ENCODE peak calls at places on chromosomes 4 and X, in eight cellular contexts. X, C, Z, T, Y, I, N and F are unnamed samples. For H3K4me1, the result is how much of the 10 kb centered on the place peaks cover.

GRCh38 chr4:47719576-47719975 is 118.3 kb downstream of the CORIN start:
- DNase-seq in X (no peak), C (no peak), Z (no peak), T (no peak), Y (no peak), I (no peak), N (no peak), F (no peak)

GRCh38 chr4:150004481-150004880 is 73.8 kb upstream of the DCLK2 start:
- DNase-seq in X (no peak), C (no peak), Z (no peak), T (no peak), Y (no peak), I (no peak), N (no peak), F (no peak)

GRCh38 chr4:129240816-129241215 is 144.9 kb downstream of the C4orf33 start:
- DNase-seq in X (peak), C (no peak), Z (no peak), T (no peak), Y (no peak), I (no peak), N (peak), F (no peak)

GRCh38 chr4:181418491-181418890 is 824.7 kb upstream of the TENM3 start:
- DNase-seq in X (no peak), C (no peak), Z (no peak), T (no peak), Y (no peak), I (no peak), N (no peak), F (no peak)

GRCh38 chr4:156906325-156906724 is 65.3 kb downstream of the PDGFC start:
- DNase-seq in X (no peak), C (no peak), Z (no peak), T (no peak), Y (no peak), I (no peak), N (no peak), F (no peak)

GRCh38 chrX:40243699-40244098 is 145.9 kb upstream of the BCOR start:
- DNase-seq in X (no peak), C (no peak), Z (no peak), T (no peak), Y (no peak), I (no peak), N (no peak), F (no peak)

GRCh38 chr4:1502976-1503375 is 96.7 kb upstream of the NKX1-1 start:
- DNase-seq in X (no peak), C (peak), Z (no peak), T (no peak), Y (no peak), I (no peak), N (no peak), F (no peak)

GRCh38 chrX:115690554-115691216 is 129.7 kb downstream of the PLS3 start:
- DNase-seq in X (peak), C (peak), Z (peak), T (peak), Y (peak), I (peak), N (peak), F (no peak)

GRCh38 chr4:57405359-57405758 is 295.2 kb upstream of the IGFBP7 start:
- DNase-seq in X (no peak), C (no peak), Z (no peak), T (no peak), Y (no peak), I (no peak), N (no peak), F (no peak)

GRCh38 chr4:78638324-78639172 is 87.0 kb downstream of the ANXA3 start:
- DNase-seq in X (no peak), C (no peak), Z (no peak), T (no peak), Y (no peak), I (no peak), N (no peak), F (no peak)

GRCh38 chr4:165874799-165875371 is 1.8 kb downstream of the TLL1 start:
- DNase-seq in X (no peak), C (peak), Z (peak), T (no peak), Y (no peak), I (peak), N (peak), F (no peak)

GRCh38 chr4:23855912-23856605 is 33.8 kb downstream of the PPARGC1A start:
- DNase-seq in X (no peak), C (no peak), Z (no peak), T (no peak), Y (no peak), I (no peak), N (no peak), F (no peak)

GRCh38 chr4:186939766-186940165 is 216.1 kb upstream of the FAT1 start:
- DNase-seq in X (no peak), C (no peak), Z (no peak), T (no peak), Y (no peak), I (no peak), N (no peak), F (no peak)

GRCh38 chr4:122576261-122577188 is 44.3 kb downstream of the IL21 start:
- DNase-seq in X (peak), C (no peak), Z (peak), T (no peak), Y (no peak), I (no peak), N (no peak), F (no peak)

GRCh38 chr4:139530833-139531427 is 25.1 kb downstream of the SETD7 start:
- DNase-seq in X (peak), C (peak), Z (peak), T (no peak), Y (peak), I (peak), N (peak), F (no peak)
- H3K4me1 ChIP-seq in X (under half), C (under half), Z (under half), T (under half), Y (under half), I (under half), N (under half), F (under half)

DNA sequence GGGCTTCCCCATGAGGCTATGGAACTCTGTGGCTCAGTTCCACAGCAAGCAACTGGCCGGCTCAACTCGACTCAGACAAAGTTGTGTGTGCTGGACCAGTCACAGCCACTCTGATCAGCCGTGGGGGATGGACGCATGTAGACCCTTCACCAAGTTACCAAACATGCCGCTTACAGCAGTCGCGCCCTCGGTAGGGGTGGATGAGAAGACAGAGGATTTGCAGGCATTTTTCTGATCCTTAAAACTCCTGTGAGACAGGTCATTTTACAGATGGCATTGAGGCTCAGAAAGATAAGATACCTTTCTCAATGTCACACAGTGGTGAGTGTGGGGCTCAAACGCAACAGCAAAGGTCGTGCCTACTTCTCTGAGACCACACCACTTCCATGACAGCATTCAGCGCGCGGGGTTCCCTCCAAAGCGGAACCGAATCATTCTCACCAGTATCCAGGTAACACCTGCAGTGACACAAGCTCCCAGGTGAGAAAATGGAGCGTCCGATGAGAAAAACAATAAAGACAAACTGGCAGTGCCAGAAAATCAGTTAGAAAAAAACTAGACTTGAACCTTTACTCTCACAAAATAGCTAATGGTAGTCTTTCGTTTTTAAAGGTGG is 83.6 kb downstream of the RELL1 start:
- DNase-seq in X (no peak), C (no peak), Z (no peak), T (no peak), Y (no peak), I (no peak), N (peak), F (no peak)
- TF ChIP-seq POLR2A in X (no peak), C (no peak), Z (no peak), T (no peak), Y (no peak), I (no peak), N (no peak), F (no peak)

GRCh38 chr4:73523126-73523525 is 41.6 kb downstream of the AFM start:
- DNase-seq in X (no peak), C (no peak), Z (no peak), T (no peak), Y (no peak), I (no peak), N (no peak), F (no peak)
- TF ChIP-seq CTCF in X (no peak), C (no peak), Z (no peak), T (no peak), Y (no peak), I (no peak), N (no peak), F (no peak)

GRCh38 chr4:151472297-151472696 is 63.3 kb downstream of the FHIP1A start:
- DNase-seq in X (no peak), C (no peak), Z (no peak), T (no peak), Y (no peak), I (no peak), N (no peak), F (no peak)
- H3K4me1 ChIP-seq in X (under half), C (under half), Z (under half), T (under half), Y (under half), I (under half), N (under half), F (under half)